ENCODE peak calls at places on chromosomes 6 and 20, in five cellular contexts. C is NCI-H1436; A is stimulated activated CD4-positive, alpha-beta T cell treated with anti-CD3 and anti-CD28 coated beads, Interleukin-1b, Interleukin-23, amount 100 ng/mL, for 1 hour; Q is activated T-helper 1 cell treated with anti-CD3 and anti-CD28 coated beads, Interleukin-12 subunit alpha, Interleukin-12 subunit beta, Interleukin-2, Interleukin-4 antibody, amounts not matched to agents 30 ng/mL and 10 ng/mL and 1 ng/mL, durations not matched to agents 14 hours and 24 hours and 36 hours; W is nephron progenitor cell. P is an unnamed sample.

GRCh38 chr6:157994126-157994795 is 12.6 kb downstream of the SYNJ2 start:
- DNase-seq in C (no peak), W (no peak), Q (no peak), A (no peak), P (no peak)

GRCh38 chr6:142833054-142833453 is 111.9 kb downstream of the HIVEP2 start:
- DNase-seq in W (no peak), C (no peak), Q (no peak), A (no peak), P (peak)

GRCh38 chr6:125432014-125432413 is 130.2 kb upstream of the HDDC2 start:
- DNase-seq in C (no peak), A (no peak), W (no peak), Q (no peak), P (no peak)

GRCh38 chr20:24732599-24732998 is 216.5 kb upstream of the CST7 start:
- DNase-seq in W (no peak), A (no peak), Q (no peak), C (no peak), P (no peak)

GRCh38 chr6:56143796-56144195 is 103.6 kb downstream of the COL21A1 start:
- DNase-seq in A (no peak), W (no peak), Q (no peak), C (no peak), P (no peak)

GRCh38 chr6:56821005-56821432 is 133.9 kb upstream of the BEND6 start:
- DNase-seq in Q (no peak), C (no peak), A (no peak), W (no peak), P (no peak)

GRCh38 chr6:13395272-13396237 is 67.2 kb upstream of the TBC1D7 start:
- DNase-seq in Q (no peak), A (no peak), W (no peak), C (no peak), P (peak)

GRCh38 chr20:38805502-38805957 is at the start of gene PPP1R16B:
- DNase-seq in C (no peak), A (peak), Q (peak), W (peak), P (peak)

GRCh38 chr6:163333038-163333437 is 81.5 kb upstream of the QKI start:
- DNase-seq in A (no peak), W (no peak), C (no peak), Q (no peak), P (no peak)

GRCh38 chr20:34390769-34391447 is 27.8 kb downstream of the ITCH start:
- DNase-seq in C (no peak), Q (no peak), W (no peak), A (no peak), P (peak)

GRCh38 chr6:68235192-68235812 is 399.8 kb upstream of the ADGRB3 start:
- DNase-seq in A (no peak), W (no peak), Q (no peak), C (no peak), P (peak)

GRCh38 chr20:38043512-38044300 is 10.2 kb downstream of the RPRD1B start:
- DNase-seq in W (no peak), Q (no peak), A (no peak), C (no peak), P (peak)

GRCh38 chr20:23050847-23051627 is 1.6 kb upstream of the THBD start:
- DNase-seq in W (peak), C (no peak), Q (no peak), A (no peak), P (peak)

GRCh38 chr6:7254980-7255825 is 57.8 kb downstream of the SSR1 start:
- DNase-seq in C (no peak), W (no peak), A (no peak), Q (no peak), P (no peak)

GRCh38 chr6:89895273-89895874 is 1.1 kb downstream of the GJA10 start:
- DNase-seq in W (peak), C (no peak), A (no peak), Q (no peak), P (peak)

GRCh38 chr6:170046786-170047626 is 243.9 kb downstream of the DLL1 start:
- DNase-seq in W (no peak), C (no peak), A (no peak), Q (no peak), P (no peak)

GRCh38 chr20:51810155-51811039 is 8.1 kb upstream of the SALL4 start:
- DNase-seq in C (no peak), W (no peak), A (no peak), Q (no peak), P (no peak)

GRCh38 chr20:23634985-23635767 is 2.6 kb downstream of the CST3 start:
- DNase-seq in Q (no peak), C (no peak), W (no peak), A (no peak), P (no peak)

GRCh38 chr6:45200510-45200909 is 127.6 kb upstream of the RUNX2 start:
- DNase-seq in W (no peak), A (no peak), Q (no peak), C (no peak), P (no peak)

GRCh38 chr6:13528232-13528631 is 40.8 kb upstream of the GFOD1 start:
- DNase-seq in C (no peak), Q (no peak), A (no peak), W (no peak), P (peak)

GRCh38 chr20:37323985-37324384 is 22.0 kb upstream of the SRC start:
- DNase-seq in Q (no peak), A (no peak), W (no peak), C (no peak), P (peak)

GRCh38 chr20:17946572-17947473 is 21.8 kb downstream of the SNX5 start:
- DNase-seq in C (no peak), A (no peak), Q (no peak), W (no peak), P (no peak)

GRCh38 chr6:71531006-71531405 is 242.4 kb downstream of the OGFRL1 start:
- DNase-seq in W (no peak), A (no peak), Q (no peak), C (no peak), P (no peak)

GRCh38 chr20:13412806-13413445 is 191.9 kb downstream of the ISM1 start:
- DNase-seq in C (no peak), A (no peak), Q (no peak), W (no peak), P (no peak)

GRCh38 chr6:111997078-111997862 is 56.6 kb upstream of the CCN6 start:
- DNase-seq in A (peak), W (peak), C (peak), Q (peak), P (peak)

GRCh38 chr6:52509281-52510212 is 67.3 kb downstream of the TRAM2 start:
- DNase-seq in A (no peak), Q (no peak), W (no peak), C (no peak), P (no peak)

P was measured in fibroblast of pulmonary artery.